ENCODE peak calls at places on chromosome 14, in seven cellular contexts. One of them, this sample, is unnamed.

GRCh38 chr14:72666610-72667009 is 227.3 kb downstream of the DPF3 start:
- DNase-seq in Right ventricle myocardium inferior: no peak
- DNase-seq in NCI-H2081: no peak
- DNase-seq in lung microvascular endothelial cell: no peak
- DNase-seq in activated CD4-positive, alpha-beta T cell treated with anti-CD3 and anti-CD28 coated beads, Interleukin-2, amount 50 U/mL, for 1 hour: no peak
- DNase-seq in stromal cell of bone marrow: no peak
- DNase-seq in amniotic stem cell: peak
- DNase-seq in this sample: peak

GRCh38 chr14:64675246-64675645 is 29.0 kb upstream of the PLEKHG3 start:
- DNase-seq in Right ventricle myocardium inferior: no peak
- DNase-seq in NCI-H2081: no peak
- DNase-seq in lung microvascular endothelial cell: no peak
- DNase-seq in activated CD4-positive, alpha-beta T cell treated with anti-CD3 and anti-CD28 coated beads, Interleukin-2, amount 50 U/mL, for 1 hour: no peak
- DNase-seq in stromal cell of bone marrow: no peak
- DNase-seq in amniotic stem cell: no peak
- DNase-seq in this sample: no peak

GRCh38 chr14:103533137-103533998 is 4.4 kb downstream of the TRMT61A start:
- DNase-seq in Right ventricle myocardium inferior: peak
- DNase-seq in NCI-H2081: no peak
- DNase-seq in lung microvascular endothelial cell: no peak
- DNase-seq in activated CD4-positive, alpha-beta T cell treated with anti-CD3 and anti-CD28 coated beads, Interleukin-2, amount 50 U/mL, for 1 hour: no peak
- DNase-seq in stromal cell of bone marrow: no peak
- DNase-seq in amniotic stem cell: no peak
- DNase-seq in this sample: no peak

GRCh38 chr14:63544641-63545234 is 1.6 kb upstream of the PPP2R5E start:
- DNase-seq in Right ventricle myocardium inferior: no peak
- DNase-seq in NCI-H2081: no peak
- DNase-seq in lung microvascular endothelial cell: peak
- DNase-seq in activated CD4-positive, alpha-beta T cell treated with anti-CD3 and anti-CD28 coated beads, Interleukin-2, amount 50 U/mL, for 1 hour: no peak
- DNase-seq in stromal cell of bone marrow: peak
- DNase-seq in amniotic stem cell: no peak
- DNase-seq in this sample: peak

GRCh38 chr14:59097681-59098080 is 90.8 kb upstream of the DAAM1 start:
- DNase-seq in Right ventricle myocardium inferior: no peak
- DNase-seq in NCI-H2081: no peak
- DNase-seq in lung microvascular endothelial cell: no peak
- DNase-seq in activated CD4-positive, alpha-beta T cell treated with anti-CD3 and anti-CD28 coated beads, Interleukin-2, amount 50 U/mL, for 1 hour: no peak
- DNase-seq in stromal cell of bone marrow: no peak
- DNase-seq in amniotic stem cell: no peak
- DNase-seq in this sample: no peak

GRCh38 chr14:22838631-22839041 is 2.3 kb downstream of the MMP14 start:
- DNase-seq in Right ventricle myocardium inferior: no peak
- DNase-seq in NCI-H2081: no peak
- DNase-seq in lung microvascular endothelial cell: no peak
- DNase-seq in activated CD4-positive, alpha-beta T cell treated with anti-CD3 and anti-CD28 coated beads, Interleukin-2, amount 50 U/mL, for 1 hour: no peak
- DNase-seq in stromal cell of bone marrow: no peak
- DNase-seq in amniotic stem cell: no peak
- DNase-seq in this sample: no peak

GRCh38 chr14:71856199-71856919 is 75.9 kb upstream of the RGS6 start:
- DNase-seq in Right ventricle myocardium inferior: no peak
- DNase-seq in NCI-H2081: no peak
- DNase-seq in lung microvascular endothelial cell: no peak
- DNase-seq in activated CD4-positive, alpha-beta T cell treated with anti-CD3 and anti-CD28 coated beads, Interleukin-2, amount 50 U/mL, for 1 hour: no peak
- DNase-seq in stromal cell of bone marrow: no peak
- DNase-seq in amniotic stem cell: no peak
- DNase-seq in this sample: no peak

GRCh38 chr14:37592288-37593274 is 2.5 kb downstream of the FOXA1 start:
- DNase-seq in Right ventricle myocardium inferior: no peak
- DNase-seq in NCI-H2081: peak
- DNase-seq in lung microvascular endothelial cell: no peak
- DNase-seq in activated CD4-positive, alpha-beta T cell treated with anti-CD3 and anti-CD28 coated beads, Interleukin-2, amount 50 U/mL, for 1 hour: no peak
- DNase-seq in stromal cell of bone marrow: no peak
- DNase-seq in amniotic stem cell: no peak
- DNase-seq in this sample: no peak

GRCh38 chr14:56821177-56821576 is 10.9 kb upstream of the OTX2 start:
- DNase-seq in Right ventricle myocardium inferior: no peak
- DNase-seq in NCI-H2081: no peak
- DNase-seq in lung microvascular endothelial cell: no peak
- DNase-seq in activated CD4-positive, alpha-beta T cell treated with anti-CD3 and anti-CD28 coated beads, Interleukin-2, amount 50 U/mL, for 1 hour: no peak
- DNase-seq in stromal cell of bone marrow: no peak
- DNase-seq in amniotic stem cell: no peak
- DNase-seq in this sample: no peak

GRCh38 chr14:102279688-102280348 is 25.1 kb downstream of the MOK start:
- DNase-seq in Right ventricle myocardium inferior: no peak
- DNase-seq in NCI-H2081: no peak
- DNase-seq in lung microvascular endothelial cell: peak
- DNase-seq in activated CD4-positive, alpha-beta T cell treated with anti-CD3 and anti-CD28 coated beads, Interleukin-2, amount 50 U/mL, for 1 hour: no peak
- DNase-seq in stromal cell of bone marrow: peak
- DNase-seq in amniotic stem cell: peak
- DNase-seq in this sample: peak

GRCh38 chr14:90450667-90451066 is 53.8 kb downstream of the CALM1 start:
- DNase-seq in Right ventricle myocardium inferior: no peak
- DNase-seq in NCI-H2081: no peak
- DNase-seq in lung microvascular endothelial cell: no peak
- DNase-seq in activated CD4-positive, alpha-beta T cell treated with anti-CD3 and anti-CD28 coated beads, Interleukin-2, amount 50 U/mL, for 1 hour: no peak
- DNase-seq in stromal cell of bone marrow: no peak
- DNase-seq in amniotic stem cell: no peak
- DNase-seq in this sample: no peak

GRCh38 chr14:77140937-77141591 is 527 bp downstream of the ZDHHC22 start:
- DNase-seq in Right ventricle myocardium inferior: no peak
- DNase-seq in NCI-H2081: peak
- DNase-seq in lung microvascular endothelial cell: peak
- DNase-seq in activated CD4-positive, alpha-beta T cell treated with anti-CD3 and anti-CD28 coated beads, Interleukin-2, amount 50 U/mL, for 1 hour: no peak
- DNase-seq in stromal cell of bone marrow: no peak
- DNase-seq in amniotic stem cell: no peak
- DNase-seq in this sample: peak

GRCh38 chr14:64649383-64649998 is 54.7 kb upstream of the PLEKHG3 start:
- DNase-seq in Right ventricle myocardium inferior: no peak
- DNase-seq in NCI-H2081: no peak
- DNase-seq in lung microvascular endothelial cell: no peak
- DNase-seq in activated CD4-positive, alpha-beta T cell treated with anti-CD3 and anti-CD28 coated beads, Interleukin-2, amount 50 U/mL, for 1 hour: no peak
- DNase-seq in stromal cell of bone marrow: peak
- DNase-seq in amniotic stem cell: no peak
- DNase-seq in this sample: no peak

GRCh38 chr14:59343585-59343984 is 121.6 kb downstream of the GPR135 start:
- DNase-seq in Right ventricle myocardium inferior: no peak
- DNase-seq in NCI-H2081: peak
- DNase-seq in lung microvascular endothelial cell: no peak
- DNase-seq in activated CD4-positive, alpha-beta T cell treated with anti-CD3 and anti-CD28 coated beads, Interleukin-2, amount 50 U/mL, for 1 hour: no peak
- DNase-seq in stromal cell of bone marrow: no peak
- DNase-seq in amniotic stem cell: no peak
- DNase-seq in this sample: no peak

GRCh38 chr14:39266589-39266870 is 32.8 kb downstream of the MIA2 start:
- DNase-seq in Right ventricle myocardium inferior: peak
- DNase-seq in NCI-H2081: no peak
- DNase-seq in lung microvascular endothelial cell: peak
- DNase-seq in activated CD4-positive, alpha-beta T cell treated with anti-CD3 and anti-CD28 coated beads, Interleukin-2, amount 50 U/mL, for 1 hour: no peak
- DNase-seq in stromal cell of bone marrow: peak
- DNase-seq in amniotic stem cell: peak
- DNase-seq in this sample: no peak

GRCh38 chr14:86462193-86462592 is 932.2 kb downstream of the FLRT2 start:
- DNase-seq in Right ventricle myocardium inferior: no peak
- DNase-seq in NCI-H2081: no peak
- DNase-seq in lung microvascular endothelial cell: no peak
- DNase-seq in activated CD4-positive, alpha-beta T cell treated with anti-CD3 and anti-CD28 coated beads, Interleukin-2, amount 50 U/mL, for 1 hour: no peak
- DNase-seq in stromal cell of bone marrow: peak
- DNase-seq in amniotic stem cell: no peak
- DNase-seq in this sample: no peak

This sample was measured in HTR-8/SVneo.